ENCODE peak calls at places on chromosomes 7 and 10, in six cellular contexts. I, S, O, T, X and K are unnamed samples.

GRCh38 chr10:121681982-121682687 is 83.9 kb upstream of the FGFR2 start:
- DNase-seq in T (no peak), S (no peak), I (no peak), O (peak; percentile 26), X (no peak), K (no peak)

GRCh38 chr7:20152511-20152910 is 64.7 kb downstream of the MACC1 start:
- DNase-seq in I (no peak), T (no peak), S (no peak), X (no peak), O (no peak), K (no peak)

GRCh38 chr10:119470920-119471702 is 71.4 kb downstream of the RGS10 start:
- DNase-seq in O (no peak), S (no peak), I (no peak), X (no peak), T (no peak), K (no peak)

GRCh38 chr10:28047061-28047460 is 48.2 kb upstream of the ODAD2 start:
- DNase-seq in T (no peak), I (no peak), O (no peak), X (no peak), S (no peak), K (no peak)

GRCh38 chr7:33494473-33494872 is 365.1 kb downstream of the BBS9 start:
- DNase-seq in X (no peak), O (no peak), T (no peak), I (no peak), S (no peak), K (no peak)

GRCh38 chr10:130372866-130373265 is 236.7 kb downstream of the GLRX3 start:
- DNase-seq in I (no peak), X (no peak), T (no peak), S (no peak), O (no peak), K (no peak)

GRCh38 chr7:94289071-94289470 is 105.6 kb upstream of the COL1A2 start:
- DNase-seq in O (peak; percentile 87), T (peak; percentile 74), S (peak; percentile 86), I (no peak), X (no peak), K (peak; percentile 35)

GRCh38 chr7:54394877-54395276 is 147.3 kb upstream of the VSTM2A start:
- DNase-seq in X (no peak), T (no peak), O (no peak), S (no peak), I (no peak), K (peak; percentile 25)

GRCh38 chr7:30906014-30906413 is 5.6 kb upstream of the AQP1 start:
- DNase-seq in S (no peak), T (no peak), I (no peak), X (no peak), O (no peak), K (no peak)

GRCh38 chr7:22565315-22565811 is 65.4 kb upstream of the STEAP1B start:
- DNase-seq in S (no peak), I (peak; percentile 45), T (no peak), O (peak; percentile 69), X (no peak), K (no peak)

GRCh38 chr10:30186371-30186875 is 127.0 kb upstream of the JCAD start:
- DNase-seq in X (no peak), I (no peak), T (peak; percentile 64), S (no peak), O (peak; percentile 60), K (no peak)

GRCh38 chr7:111409714-111410422 is 152.4 kb downstream of the IMMP2L start:
- DNase-seq in X (no peak), T (peak; percentile 0), S (no peak), I (no peak), O (no peak), K (no peak)
- TF ChIP-seq MYC in X (no peak), T (no peak), S (no peak), I (no peak), O (no peak), K (no peak)

GRCh38 chr10:75234017-75234682 is 1.6 kb downstream of the COMTD1 start:
- DNase-seq in X (peak; percentile 99), T (peak; percentile 44), I (peak; percentile 78), O (peak; percentile 82), S (peak; percentile 95), K (peak; percentile 97)
- TF ChIP-seq POLR2A in X (peak; percentile 64), T (no peak), I (peak; percentile 72), O (no peak), S (peak; percentile 42), K (peak; percentile 44)

DNA sequence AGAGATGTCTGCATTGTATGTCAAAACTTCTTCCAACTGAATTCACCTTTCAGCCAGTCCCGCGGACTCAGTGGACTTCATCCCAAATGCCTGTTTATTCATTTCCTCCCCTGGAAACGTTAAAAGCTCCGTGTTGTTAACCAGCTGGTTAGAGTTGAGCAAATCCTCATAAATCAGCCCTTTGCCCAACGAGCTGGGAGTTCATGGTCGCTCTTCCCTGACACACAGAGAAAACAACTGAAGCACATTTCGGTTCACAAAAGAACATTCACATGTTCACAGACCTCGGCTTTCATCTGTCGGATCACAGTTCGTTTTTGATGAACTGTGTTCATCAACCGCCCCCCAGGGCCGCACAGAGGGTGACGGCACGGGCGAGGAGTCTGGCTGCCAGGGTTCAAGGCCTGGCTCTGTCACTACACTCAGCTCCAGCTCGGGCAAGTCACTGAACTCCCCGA is 62.6 kb downstream of the GLI3 start:
- DNase-seq in T (no peak), X (no peak), S (no peak), I (no peak), O (no peak), K (no peak)
- H3K4me3 ChIP-seq in T (no peak overlapping the region), X (no peak overlapping the region), S (no peak overlapping the region), I (no peak overlapping the region), O (no peak overlapping the region), K (no peak overlapping the region)

GRCh38 chr7:978049-978346 is 2.6 kb upstream of the COX19 start:
- DNase-seq in X (no peak), O (no peak), S (no peak), T (no peak), I (no peak), K (no peak)
- TF ChIP-seq MYC in X (no peak), O (no peak), S (no peak), T (no peak), I (no peak), K (no peak)

GRCh38 chr7:138958026-138958956 is 22.9 kb downstream of the KIAA1549 start:
- DNase-seq in O (no peak), S (no peak), I (no peak), T (no peak), X (no peak), K (no peak)
- TF ChIP-seq POLR2A in O (no peak), S (no peak), I (no peak), T (no peak), X (no peak), K (no peak)

DNA sequence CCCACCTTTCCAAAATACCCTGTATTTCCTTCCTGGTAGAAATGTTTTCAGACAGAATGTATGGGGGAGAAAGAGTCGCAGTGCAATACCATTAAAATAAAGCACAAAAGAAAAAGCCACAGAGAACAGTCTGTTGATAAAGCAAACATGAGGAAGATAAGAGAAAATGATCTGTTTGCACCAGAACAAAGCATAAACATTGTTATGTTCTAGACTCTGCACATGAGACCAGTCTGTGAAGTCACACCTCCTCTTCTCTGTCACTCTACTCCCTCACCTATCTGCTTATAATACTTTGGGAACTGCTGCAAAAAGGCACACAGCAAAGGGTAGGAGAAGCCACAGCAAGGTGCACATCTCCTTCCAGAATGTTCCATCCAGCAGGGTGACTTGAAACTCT is 67.2 kb upstream of the LRGUK start:
- DNase-seq in T (peak; percentile 50), X (no peak), S (no peak), O (no peak), I (no peak), K (no peak)
- H3K4me3 ChIP-seq in T (no peak overlapping the region), X (no peak overlapping the region), S (no peak overlapping the region), O (no peak overlapping the region), I (no peak overlapping the region), K (no peak overlapping the region)

DNA sequence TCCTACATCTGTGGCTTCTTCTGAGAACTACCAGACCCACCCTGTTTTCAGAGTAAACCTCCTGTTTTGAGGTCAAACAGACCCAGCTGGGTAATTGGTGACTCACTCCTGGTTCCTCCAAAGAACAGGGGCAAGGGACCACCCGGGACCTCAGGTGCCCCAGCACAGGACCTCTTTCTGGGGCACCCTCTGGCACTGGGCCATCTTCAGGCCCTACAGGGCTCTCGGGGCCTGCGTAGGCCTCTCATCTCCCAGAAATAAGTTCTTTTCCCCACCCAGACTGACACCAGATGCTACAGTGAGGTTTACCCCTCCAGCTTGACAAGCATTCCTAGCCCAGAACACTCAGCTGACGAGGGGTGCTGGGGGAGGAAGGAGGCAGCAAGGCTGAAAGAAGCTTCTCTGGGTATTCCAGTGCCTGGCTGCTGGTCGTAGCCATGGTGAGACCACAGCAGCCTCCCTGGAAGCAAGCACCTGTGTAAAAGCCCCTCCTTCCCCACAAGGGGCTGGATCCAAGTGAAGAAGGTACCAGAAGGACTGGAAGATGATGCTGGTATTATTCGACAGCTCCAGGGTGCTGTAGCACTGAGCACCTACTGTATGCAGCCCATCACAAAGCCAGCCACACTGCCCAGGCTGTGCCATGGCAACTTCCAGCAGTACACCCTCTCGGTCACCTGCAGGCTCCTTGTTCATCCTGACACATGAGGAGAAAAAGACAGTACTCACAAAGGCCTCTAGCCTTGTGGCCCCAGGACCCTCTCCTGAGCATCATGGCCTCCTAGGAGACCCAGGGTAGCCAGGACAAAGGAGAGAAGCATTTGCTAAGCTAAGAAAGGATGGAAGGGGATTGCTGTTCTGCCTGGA is 47.4 kb downstream of the ALOX5 start:
- DNase-seq in S (no peak), I (no peak), T (no peak), O (no peak), X (no peak), K (peak; percentile 71)
- TF ChIP-seq MYC in S (no peak), I (no peak), T (no peak), O (no peak), X (no peak), K (peak; percentile 8)

GRCh38 chr10:72334196-72334831 is 20.4 kb downstream of the DNAJB12 start:
- DNase-seq in O (peak; percentile 46), S (no peak), T (no peak), X (no peak), I (no peak), K (no peak)

GRCh38 chr10:72336259-72337038 is 18.3 kb downstream of the DNAJB12 start:
- DNase-seq in S (no peak), X (no peak), T (no peak), I (no peak), O (no peak), K (peak; percentile 35)

GRCh38 chr10:72333111-72334012 is 21.4 kb downstream of the DNAJB12 start:
- DNase-seq in X (no peak), I (no peak), O (peak; percentile 57), S (no peak), T (no peak), K (no peak)

GRCh38 chr10:72335394-72336258 is 19.1 kb downstream of the DNAJB12 start:
- DNase-seq in S (no peak), I (no peak), T (no peak), X (no peak), O (peak; percentile 59), K (peak; percentile 73)

DNA sequence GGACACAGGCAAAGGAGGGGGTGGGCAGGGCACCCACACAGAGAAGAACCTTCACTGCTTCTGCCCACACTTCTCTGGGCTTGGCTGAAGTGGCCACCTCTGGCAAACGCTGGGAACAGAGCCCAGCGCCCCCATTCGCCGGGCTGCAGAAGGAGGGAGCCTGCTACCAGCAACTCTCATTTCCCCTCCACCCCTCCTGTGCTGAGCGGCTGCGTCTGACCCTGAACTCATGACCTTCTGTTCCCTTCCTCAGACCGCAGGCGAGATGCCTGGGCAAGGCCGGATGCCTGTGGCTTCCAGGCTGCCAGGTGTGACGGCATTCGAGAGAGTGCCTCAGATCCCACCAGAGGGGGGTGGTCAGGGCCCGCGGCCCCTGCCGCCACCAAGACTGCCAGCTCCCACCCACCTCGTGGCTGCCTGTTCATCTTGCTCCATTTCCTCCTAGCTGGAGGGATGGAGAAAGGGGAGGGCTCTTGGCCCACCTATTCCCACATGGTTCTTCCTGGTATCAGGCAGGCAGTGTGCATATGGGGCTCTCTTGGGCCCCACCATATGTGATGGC is 19.8 kb downstream of the DNAJB12 start:
- DNase-seq in X (no peak), T (peak; percentile 95), S (no peak), I (peak; percentile 95), O (peak; percentile 87), K (peak; percentile 83)
- TF ChIP-seq POLR2A in X (no peak), T (no peak), S (no peak), I (peak; percentile 69), O (peak; percentile 72), K (no peak)